ENCODE peak calls at places on chromosome 20, in six cellular contexts. Z is NCI-H460; C is RWPE1; D is kidney glomerular epithelial cell; E is NCI-H345; H is activated CD4-positive, alpha-beta T cell treated with anti-CD3 and anti-CD28 coated beads for 1 hour. G is an unnamed sample.

GRCh38 chr20:14826926-14827325 is 489.5 kb upstream of the FLRT3 start:
- DNase-seq in E (peak), D (no peak), H (no peak), Z (no peak), C (no peak), G (no peak)

GRCh38 chr20:38004416-38004815 is 28.8 kb downstream of the TTI1 start:
- DNase-seq in Z (no peak), E (no peak), D (no peak), C (no peak), H (no peak), G (no peak)

GRCh38 chr20:43725666-43726065 is 1.1 kb downstream of the GTSF1L start:
- DNase-seq in D (no peak), Z (no peak), H (no peak), E (no peak), C (no peak), G (no peak)

GRCh38 chr20:32858189-32858588 is 534 bp upstream of the EFCAB8 start:
- DNase-seq in H (no peak), Z (no peak), E (no peak), D (no peak), C (peak), G (no peak)

GRCh38 chr20:59726196-59726595 is 121.9 kb downstream of the PHACTR3 start:
- DNase-seq in H (no peak), E (no peak), C (no peak), D (no peak), Z (no peak), G (no peak)

GRCh38 chr20:3576363-3576762 is 86.8 kb downstream of the GFRA4 start:
- DNase-seq in Z (no peak), H (no peak), E (no peak), C (no peak), D (no peak), G (no peak)

GRCh38 chr20:46210672-46211330 is 92.7 kb downstream of the CD40 start:
- DNase-seq in E (no peak), D (no peak), H (no peak), Z (no peak), C (no peak), G (no peak)

GRCh38 chr20:41697861-41698559 is 79.8 kb upstream of the CHD6 start:
- DNase-seq in E (peak), C (peak), Z (peak), H (no peak), D (peak), G (no peak)